ENCODE peak calls at places on chromosomes 7 and 10, in seven cellular contexts. Z is H4, N is GM03348, O is Peyer's patch, F is body of pancreas, G is neural crest cell, Y is NCI-H2227 treated with DMSO at 0.1 percent for 48 hours. I is an unnamed sample.

GRCh38 chr7:110157631-110158362 is 933.1 kb upstream of the LRRN3 start:
- DNase-seq in N (no peak), Z (no peak), F (no peak), O (no peak), Y (no peak), G (no peak), I (no peak)

GRCh38 chr10:70528726-70529362 is 50.3 kb downstream of the PALD1 start:
- DNase-seq in Y (no peak), F (peak), O (no peak), Z (peak), G (peak), N (peak), I (no peak)

GRCh38 chr7:137626469-137627067 is 220.2 kb downstream of the DGKI start:
- DNase-seq in F (peak), G (peak), O (no peak), N (peak), Y (peak), Z (peak), I (no peak)

GRCh38 chr7:151520419-151521229 is 929 bp upstream of the RHEB start:
- DNase-seq in F (peak), O (peak), G (no peak), N (no peak), Z (no peak), Y (peak), I (no peak)

GRCh38 chr7:156840134-156840533 is 52.8 kb downstream of the LMBR1 start:
- DNase-seq in N (no peak), F (no peak), Y (no peak), O (no peak), G (no peak), Z (no peak), I (no peak)

GRCh38 chr10:74523199-74523598 is 303.2 kb upstream of the KAT6B start:
- DNase-seq in Z (no peak), O (no peak), Y (no peak), G (no peak), N (no peak), F (no peak), I (no peak)

GRCh38 chr10:88377510-88377909 is 205.6 kb downstream of the RNLS start:
- DNase-seq in F (no peak), G (no peak), N (no peak), Y (no peak), O (no peak), Z (no peak), I (no peak)

GRCh38 chr10:124619195-124619594 is 125.0 kb downstream of the FAM53B start:
- DNase-seq in Z (no peak), G (no peak), O (peak), F (no peak), Y (no peak), N (no peak), I (no peak)

GRCh38 chr7:80428161-80429054 is 83.5 kb downstream of the GNAT3 start:
- DNase-seq in N (peak), O (peak), F (peak), Y (peak), G (no peak), Z (peak), I (peak)

GRCh38 chr7:84714765-84715164 is 472.1 kb downstream of the SEMA3D start:
- DNase-seq in Y (peak), O (no peak), G (no peak), F (no peak), N (no peak), Z (no peak), I (no peak)

GRCh38 chr10:79097021-79097695 is 28.4 kb downstream of the ZMIZ1 start:
- DNase-seq in Y (no peak), O (no peak), G (no peak), Z (no peak), F (peak), N (no peak), I (no peak)

GRCh38 chr7:129853661-129854268 is 99.0 kb downstream of the UBE2H start:
- DNase-seq in Y (no peak), F (peak), O (no peak), Z (peak), N (no peak), G (no peak), I (no peak)

GRCh38 chr10:100009793-100010676 is at the start of gene DNMBP:
- DNase-seq in Z (peak), O (peak), G (peak), F (peak), Y (peak), N (peak), I (no peak)

GRCh38 chr10:10661176-10661575 is 356.5 kb upstream of the CELF2 start:
- DNase-seq in Z (peak), O (no peak), F (no peak), Y (no peak), N (no peak), G (no peak), I (no peak)

GRCh38 chr10:49617281-49618020 is 3.6 kb downstream of the CHAT start:
- DNase-seq in N (no peak), G (no peak), Z (no peak), O (peak), Y (no peak), F (no peak), I (no peak)

GRCh38 chr10:119947325-119947724 is 54.8 kb downstream of the SEC23IP start:
- DNase-seq in O (no peak), Y (no peak), N (no peak), F (no peak), G (no peak), Z (no peak), I (no peak)

GRCh38 chr7:90773269-90773668 is 177.1 kb downstream of the CDK14 start:
- DNase-seq in N (no peak), Y (no peak), G (no peak), O (no peak), F (no peak), Z (no peak), I (no peak)

GRCh38 chr10:97975598-97975997 is 54.8 kb downstream of the CRTAC1 start:
- DNase-seq in F (no peak), N (no peak), Z (no peak), G (no peak), Y (no peak), O (no peak), I (no peak)

GRCh38 chr7:128112018-128112780 is 81.0 kb upstream of the LRRC4 start:
- DNase-seq in Z (no peak), G (no peak), F (no peak), N (no peak), Y (peak), O (peak), I (no peak)

GRCh38 chr7:73358590-73359275 is 30.8 kb downstream of the FKBP6 start:
- DNase-seq in G (no peak), F (no peak), Z (no peak), Y (no peak), N (no peak), O (no peak), I (no peak)

GRCh38 chr10:26881600-26882331 is 21.0 kb upstream of the ABI1 start:
- DNase-seq in N (peak), Z (peak), F (peak), G (no peak), Y (peak), O (no peak), I (no peak)

GRCh38 chr7:151687523-151688235 is 168.0 kb upstream of the RHEB start:
- DNase-seq in Y (no peak), O (peak), N (peak), Z (peak), F (peak), G (no peak), I (peak)

GRCh38 chr10:69446650-69447151 is 4.6 kb upstream of the TSPAN15 start:
- DNase-seq in N (peak), O (no peak), Y (no peak), G (no peak), Z (peak), F (no peak), I (peak)

I was measured in non-pigmented ciliary epithelial cell.